ENCODE peak calls at places on chromosomes 7 and 10, in eight cellular contexts. T, Z, F, S, O, W, D and C are unnamed samples.

GRCh38 chr10:1157615-1157933 is 101.4 kb downstream of the WDR37 start:
- DNase-seq in T (no peak), Z (no peak), F (no peak), S (no peak), O (no peak), W (no peak), D (no peak), C (no peak)

GRCh38 chr7:30285531-30286284 is 1.3 kb downstream of the ZNRF2 start:
- DNase-seq in T (peak; percentile 36), Z (peak; percentile 72), F (peak; percentile 40), S (peak; percentile 68), O (peak; percentile 48), W (peak; percentile 53), D (peak; percentile 20), C (peak; percentile 69)

GRCh38 chr10:102347236-102347828 is 48.2 kb upstream of the NFKB2 start:
- DNase-seq in T (peak; percentile 31), Z (peak; percentile 87), F (peak; percentile 62), S (peak; percentile 58), O (peak; percentile 81), W (peak; percentile 82), D (peak; percentile 20), C (peak; percentile 33)

GRCh38 chr7:116679495-116679894 is 7.5 kb downstream of the MET start:
- DNase-seq in T (no peak), Z (no peak), F (no peak), S (no peak), O (no peak), W (no peak), D (no peak), C (no peak)

GRCh38 chr7:45182856-45183710 is 25.5 kb downstream of the RAMP3 start:
- DNase-seq in T (no peak), Z (peak; percentile 30), F (no peak), S (peak; percentile 30), O (no peak), W (no peak), D (no peak), C (no peak)

GRCh38 chr10:102135956-102136526 is 3.2 kb downstream of the PPRC1 start:
- DNase-seq in T (no peak), Z (no peak), F (no peak), S (no peak), O (no peak), W (no peak), D (no peak), C (no peak)

GRCh38 chr10:75887981-75888380 is 456.6 kb downstream of the LRMDA start:
- DNase-seq in T (no peak), Z (no peak), F (no peak), S (no peak), O (no peak), W (no peak), D (no peak), C (no peak)

GRCh38 chr7:129144834-129145668 is 544 bp downstream of the TSPAN33 start:
- DNase-seq in T (no peak), Z (peak; percentile 62), F (no peak), S (no peak), O (no peak), W (no peak), D (no peak), C (no peak)

GRCh38 chr7:47611045-47611511 is 29.2 kb upstream of the TNS3 start:
- DNase-seq in T (no peak), Z (no peak), F (no peak), S (no peak), O (no peak), W (no peak), D (no peak), C (peak; percentile 92)

GRCh38 chr7:25348066-25348595 is 119.8 kb upstream of the NPVF start:
- DNase-seq in T (no peak), Z (no peak), F (no peak), S (no peak), O (no peak), W (no peak), D (no peak), C (no peak)

GRCh38 chr10:116278832-116279231 is 5.8 kb upstream of the GFRA1 start:
- DNase-seq in T (no peak), Z (no peak), F (no peak), S (no peak), O (no peak), W (peak; percentile 90), D (no peak), C (no peak)

GRCh38 chr10:120422459-120422858 is 34.6 kb upstream of the PLPP4 start:
- DNase-seq in T (no peak), Z (no peak), F (no peak), S (no peak), O (peak; percentile 42), W (no peak), D (no peak), C (no peak)

GRCh38 chr7:151968357-151968756 is 12.1 kb downstream of the GALNTL5 start:
- DNase-seq in T (no peak), Z (no peak), F (no peak), S (no peak), O (no peak), W (no peak), D (peak; percentile 29), C (no peak)

GRCh38 chr10:133087045-133087678 is 562 bp upstream of the ADGRA1 start:
- DNase-seq in T (no peak), Z (no peak), F (no peak), S (no peak), O (no peak), W (no peak), D (no peak), C (no peak)

DNA sequence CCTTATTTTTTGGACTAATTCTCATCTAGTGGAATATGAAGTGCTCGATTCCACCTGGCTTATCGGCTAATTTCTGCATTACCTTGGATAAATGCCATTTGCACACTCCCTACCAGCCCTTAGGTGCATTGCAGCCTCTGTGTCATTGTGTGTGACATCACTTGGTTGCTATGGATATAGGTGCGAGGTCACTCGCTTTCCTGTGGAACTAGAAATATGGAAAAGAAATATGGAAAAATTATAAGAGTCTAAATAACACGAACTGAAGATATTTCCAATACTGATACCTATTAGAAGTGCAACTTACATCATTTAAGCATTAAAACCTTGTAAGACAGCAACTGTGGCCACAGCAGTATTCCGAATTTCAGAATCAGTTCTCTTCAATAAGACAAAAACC is 2.0 kb downstream of the YWHAG start:
- DNase-seq in T (no peak), Z (no peak), F (peak; percentile 55), S (no peak), O (peak; percentile 63), W (peak; percentile 30), D (no peak), C (peak; percentile 83)
- H3K27ac ChIP-seq in T (peak overlapping the region; percentile 95), Z (no peak overlapping the region), F (no peak overlapping the region), S (peak overlapping the region; percentile 99), O (no peak overlapping the region), W (no peak overlapping the region), D (peak overlapping the region; percentile 99), C (no peak overlapping the region)

DNA sequence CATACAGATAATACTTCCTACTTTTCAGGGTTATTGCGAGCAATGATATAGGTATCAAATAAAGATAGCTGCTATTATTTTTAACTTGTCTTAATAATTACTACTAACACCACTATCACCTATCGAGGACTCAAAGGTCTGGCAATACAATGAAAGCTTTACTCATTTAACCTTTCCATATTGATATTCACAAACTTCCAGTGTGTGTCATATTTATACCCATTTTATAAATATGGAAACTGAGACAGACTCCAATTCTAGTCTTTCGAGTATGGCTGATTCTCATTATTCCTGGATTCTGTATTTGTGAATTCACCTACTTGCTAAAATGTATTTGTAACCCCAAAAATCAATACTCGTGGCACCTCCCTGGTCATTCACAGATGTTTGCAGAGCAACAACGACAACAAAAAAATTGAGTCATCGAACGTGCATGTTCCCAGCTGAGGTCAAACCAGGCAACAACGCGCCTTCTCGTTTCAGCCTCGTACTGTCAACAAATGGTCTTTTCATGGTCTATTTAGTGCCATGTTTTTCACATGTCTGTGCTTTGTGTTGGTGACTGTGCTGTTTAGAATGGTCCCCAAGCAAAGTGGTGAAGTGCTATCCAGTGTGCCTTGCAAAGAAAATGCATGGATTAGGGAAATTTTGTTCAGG is 51.7 kb downstream of the SMURF1 start:
- DNase-seq in T (no peak), Z (no peak), F (no peak), S (no peak), O (no peak), W (no peak), D (no peak), C (no peak)
- H3K27ac ChIP-seq in T (no peak overlapping the region), Z (no peak overlapping the region), F (no peak overlapping the region), S (no peak overlapping the region), O (no peak overlapping the region), W (no peak overlapping the region), D (no peak overlapping the region), C (no peak overlapping the region)

DNA sequence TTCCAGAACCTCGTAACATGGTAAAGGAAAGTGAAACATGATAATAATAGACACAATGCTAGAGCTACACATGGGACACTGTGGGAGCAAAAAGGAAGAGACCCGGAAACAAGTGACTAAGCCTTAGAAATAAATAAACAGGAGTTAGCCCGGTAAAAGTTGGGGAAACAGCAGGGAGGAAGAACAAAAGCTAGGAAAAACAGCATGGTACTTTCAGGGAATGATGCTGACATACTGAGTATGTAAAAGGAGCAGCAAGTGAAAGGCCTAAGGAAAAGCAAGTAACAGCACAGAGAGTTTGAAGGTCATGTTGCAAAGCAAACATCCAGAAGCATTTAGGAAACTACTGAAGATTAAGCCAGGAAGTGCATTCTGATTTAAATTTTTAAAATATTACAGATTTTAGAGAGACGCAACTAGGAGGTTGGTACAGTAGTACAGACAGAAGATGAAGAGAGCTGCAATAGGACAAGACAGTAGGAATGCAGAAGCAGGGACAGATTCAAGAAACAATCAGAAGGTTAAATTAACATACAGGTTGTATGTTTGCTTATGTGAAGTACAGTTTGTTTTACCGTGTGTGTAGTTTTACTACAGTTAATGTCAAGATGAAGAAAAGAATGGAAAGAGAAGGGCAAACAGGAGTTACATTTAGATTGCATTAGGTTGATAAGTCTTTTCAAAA is 63.7 kb downstream of the ARHGAP12 start:
- DNase-seq in T (no peak), Z (no peak), F (no peak), S (no peak), O (peak; percentile 78), W (peak; percentile 19), D (no peak), C (peak; percentile 64)
- H3K27ac ChIP-seq in T (no peak overlapping the region), Z (peak overlapping the region; percentile 61), F (no peak overlapping the region), S (peak overlapping the region; percentile 12), O (no peak overlapping the region), W (peak overlapping the region; percentile 5), D (peak overlapping the region; percentile 59), C (peak overlapping the region; percentile 68)

GRCh38 chr7:120412139-120412538 is 139.2 kb downstream of the KCND2 start:
- DNase-seq in T (no peak), Z (no peak), F (no peak), S (no peak), O (no peak), W (no peak), D (no peak), C (no peak)

GRCh38 chr7:120407015-120407414 is 134.0 kb downstream of the KCND2 start:
- DNase-seq in T (no peak), Z (no peak), F (no peak), S (no peak), O (no peak), W (no peak), D (no peak), C (no peak)

GRCh38 chr7:120413164-120413563 is 140.2 kb downstream of the KCND2 start:
- DNase-seq in T (no peak), Z (no peak), F (no peak), S (no peak), O (no peak), W (no peak), D (no peak), C (no peak)

DNA sequence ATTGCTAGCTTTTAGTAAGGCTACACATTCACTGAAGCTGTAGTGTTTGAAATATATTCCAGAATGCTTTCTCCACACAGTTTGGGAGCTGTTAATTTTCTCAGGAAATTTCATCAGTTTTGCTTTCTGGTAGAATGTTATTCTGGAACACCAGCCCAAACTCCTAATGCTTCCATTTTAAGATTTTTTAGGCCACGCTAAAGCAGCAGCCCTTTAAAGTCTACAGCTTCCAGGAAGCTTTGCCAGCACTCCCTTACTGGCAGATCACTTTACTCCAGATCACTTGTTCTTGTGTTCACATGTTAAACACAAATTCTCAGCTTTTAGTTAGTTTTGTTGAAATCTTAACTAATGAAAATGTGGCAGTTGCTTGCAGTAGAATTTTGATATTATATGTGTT is 139.7 kb downstream of the KCND2 start:
- DNase-seq in T (no peak), Z (no peak), F (no peak), S (no peak), O (no peak), W (no peak), D (no peak), C (no peak)
- H3K27ac ChIP-seq in T (no peak overlapping the region), Z (no peak overlapping the region), F (no peak overlapping the region), S (no peak overlapping the region), O (no peak overlapping the region), W (peak overlapping the region; percentile 34), D (no peak overlapping the region), C (no peak overlapping the region)